ENCODE peak calls at places on chromosome 21, in ten cellular contexts. T is islet precursor cell, R is sciatic nerve, H is HEK293T, O is ACHN, F is aorta, Z is DMS153, W is GM10248, N is frontal cortex, L is HCT116. Q is an unnamed sample.

GRCh38 chr21:15442743-15443142 is 287.0 kb upstream of the USP25 start:
- DNase-seq in N (no peak), O (no peak), R (no peak), L (no peak), W (no peak), H (no peak), Z (no peak), F (no peak), T (no peak), Q (no peak)

GRCh38 chr21:16533692-16534407 is 804.1 kb downstream of the USP25 start:
- DNase-seq in N (no peak), F (no peak), Z (no peak), R (no peak), O (no peak), H (no peak), T (no peak), W (no peak), L (no peak), Q (no peak)

GRCh38 chr21:37208056-37208705 is 59.0 kb downstream of the VPS26C start:
- DNase-seq in L (no peak), Z (no peak), N (peak; percentile 80), H (no peak), O (no peak), F (peak; percentile 91), W (peak; percentile 85), T (peak; percentile 43), R (peak; percentile 72), Q (peak; percentile 85)

GRCh38 chr21:28943631-28944030 is 49.0 kb downstream of the LTN1 start:
- DNase-seq in T (no peak), W (no peak), N (no peak), H (no peak), F (no peak), Z (no peak), L (no peak), R (no peak), O (peak; percentile 51), Q (no peak)

GRCh38 chr21:42343556-42343955 is 7.2 kb downstream of the TFF2 start:
- DNase-seq in O (no peak), W (no peak), L (no peak), Z (no peak), F (no peak), T (peak; percentile 28), H (no peak), R (no peak), N (no peak), Q (no peak)

GRCh38 chr21:44759628-44760285 is 41.9 kb downstream of the UBE2G2 start:
- DNase-seq in W (no peak), L (no peak), F (no peak), Z (no peak), N (no peak), R (peak; percentile 47), H (no peak), T (peak; percentile 38), O (no peak), Q (no peak)

GRCh38 chr21:38960251-38960650 is 154.5 kb downstream of the ETS2 start:
- DNase-seq in T (no peak), O (no peak), N (no peak), Z (no peak), R (no peak), F (no peak), L (no peak), W (no peak), H (no peak), Q (no peak)

GRCh38 chr21:34669149-34669879 is 520 bp downstream of the CLIC6 start:
- DNase-seq in O (no peak), L (no peak), Z (peak; percentile 17), H (no peak), W (peak; percentile 69), F (peak; percentile 81), N (no peak), R (no peak), T (no peak), Q (no peak)

GRCh38 chr21:14243877-14244276 is 27.9 kb downstream of the RBM11 start:
- DNase-seq in R (no peak), T (no peak), N (no peak), O (no peak), H (no peak), Z (no peak), L (no peak), F (no peak), W (no peak), Q (no peak)

GRCh38 chr21:43194303-43195130 is 25.7 kb downstream of the CRYAA start:
- DNase-seq in L (no peak), N (no peak), H (no peak), W (peak; percentile 48), Z (no peak), R (peak; percentile 49), T (peak; percentile 43), F (peak; percentile 38), O (no peak), Q (no peak)

GRCh38 chr21:39633770-39634181 is 21.0 kb downstream of the B3GALT5 start:
- DNase-seq in Z (no peak), W (no peak), O (peak; percentile 93), R (no peak), T (no peak), F (no peak), L (peak; percentile 90), N (no peak), H (no peak), Q (no peak)